ENCODE peak calls at places on chromosomes 11 and 22, in nine cellular contexts. K is adrenal gland; J is stimulated activated CD8-positive, alpha-beta memory T cell treated with anti-CD3 and anti-CD28 coated beads, Interleukin-7, amount 100 ng/mL, for 1 hour; U is posterior vena cava; E is Right ventricle myocardium superior; P is AG04450; M is stimulated activated CD4-positive, alpha-beta T cell treated with anti-CD3 and anti-CD28 coated beads, Interleukin-15, amount 100 ng/mL, for 48 hours; T is NCI-H1105; C is HFFc6. W is an unnamed sample.

GRCh38 chr11:110317516-110317932 is 21.1 kb upstream of the RDX start:
- DNase-seq in K (peak), J (no peak), U (no peak), E (no peak), P (no peak), M (no peak), T (peak), C (no peak), W (no peak)

GRCh38 chr11:124068711-124069110 is 27.6 kb upstream of the OR10G7 start:
- DNase-seq in K (no peak), J (no peak), U (no peak), E (no peak), P (no peak), M (no peak), T (no peak), C (no peak), W (no peak)

GRCh38 chr11:133964946-133965632 is 8.3 kb upstream of the IGSF9B start:
- DNase-seq in K (no peak), J (no peak), U (no peak), E (no peak), P (no peak), M (no peak), T (no peak), C (peak), W (no peak)

GRCh38 chr22:48807155-48807554 is 1020.5 kb downstream of the BRD1 start:
- DNase-seq in K (no peak), J (no peak), U (peak), E (no peak), P (no peak), M (no peak), T (no peak), C (no peak), W (no peak)

GRCh38 chr22:37299969-37300509 is 17.7 kb downstream of the CYTH4 start:
- DNase-seq in K (no peak), J (no peak), U (no peak), E (no peak), P (no peak), M (no peak), T (no peak), C (no peak), W (no peak)

GRCh38 chr11:82794490-82794889 is 60.8 kb upstream of the FAM181B start:
- DNase-seq in K (no peak), J (no peak), U (no peak), E (no peak), P (no peak), M (no peak), T (no peak), C (no peak), W (no peak)

GRCh38 chr11:93407777-93408401 is 77.3 kb downstream of the DEUP1 start:
- DNase-seq in K (no peak), J (no peak), U (no peak), E (no peak), P (no peak), M (no peak), T (no peak), C (no peak), W (no peak)

GRCh38 chr22:22773427-22773826 is 114.2 kb upstream of the IGLL5 start:
- DNase-seq in K (no peak), J (no peak), U (no peak), E (no peak), P (no peak), M (no peak), T (no peak), C (no peak), W (no peak)

GRCh38 chr22:43406186-43406790 is 5.5 kb upstream of the MPPED1 start:
- DNase-seq in K (no peak), J (no peak), U (no peak), E (peak), P (no peak), M (no peak), T (no peak), C (no peak), W (no peak)

W was measured in psoas muscle.